ENCODE peak calls at places on chromosomes 7 and 10, in seven cellular contexts. P is T-helper 1 cell, N is iPS DF 6.9, H is small intestine, Q is heart right ventricle, A is bronchial epithelial cell, Y is HEK293T. C is an unnamed sample.

GRCh38 chr10:116960066-116960465 is 44.9 kb downstream of the SHTN1 start:
- DNase-seq in N (no peak), Y (no peak), H (no peak), A (no peak), P (no peak), Q (no peak), C (no peak)

GRCh38 chr10:14839305-14839695 is 1.2 kb downstream of the HSPA14 start:
- DNase-seq in A (peak; percentile 2), H (peak; percentile 43), Y (no peak), Q (no peak), N (no peak), P (no peak), C (no peak)

GRCh38 chr10:132597654-132598053 is 60.1 kb downstream of the INPP5A start:
- DNase-seq in A (no peak), Y (no peak), Q (no peak), N (no peak), P (no peak), H (no peak), C (no peak)

GRCh38 chr10:110269641-110270318 is 34.9 kb downstream of the SMNDC1 start:
- DNase-seq in A (no peak), Q (peak; percentile 57), H (peak; percentile 86), P (no peak), Y (no peak), N (no peak), C (no peak)

GRCh38 chr10:29028486-29028885 is 260.4 kb upstream of the LYZL1 start:
- DNase-seq in H (no peak), A (no peak), P (no peak), Q (no peak), N (no peak), Y (no peak), C (no peak)

GRCh38 chr7:31019509-31019908 is 32.6 kb upstream of the ADCYAP1R1 start:
- DNase-seq in A (no peak), H (no peak), Q (no peak), Y (no peak), N (no peak), P (no peak), C (no peak)

GRCh38 chr7:2870471-2870941 is 26.4 kb upstream of the GNA12 start:
- DNase-seq in P (no peak), Q (peak; percentile 87), A (peak; percentile 76), Y (no peak), H (peak; percentile 44), N (no peak), C (peak; percentile 48)

GRCh38 chr7:18119985-18120384 is 92.3 kb upstream of the PRPS1L1 start:
- DNase-seq in N (no peak), H (no peak), Q (no peak), A (no peak), Y (no peak), P (no peak), C (no peak)

GRCh38 chr10:44569193-44570091 is 184.5 kb upstream of the CXCL12 start:
- DNase-seq in Y (no peak), P (no peak), H (no peak), A (no peak), Q (peak; percentile 35), N (no peak), C (peak; percentile 15)

GRCh38 chr7:98107313-98107691 is 640 bp downstream of the LMTK2 start:
- DNase-seq in A (peak; percentile 11), H (no peak), N (no peak), Q (no peak), Y (peak; percentile 23), P (peak; percentile 15), C (no peak)

GRCh38 chr10:95795602-95796001 is 39.6 kb downstream of the ENTPD1 start:
- DNase-seq in A (peak; percentile 11), Y (no peak), Q (no peak), P (no peak), H (no peak), N (no peak), C (no peak)

GRCh38 chr7:138449580-138449979 is 10.5 kb upstream of the TRIM24 start:
- DNase-seq in H (no peak), Y (peak; percentile 65), A (no peak), Q (no peak), P (no peak), N (no peak), C (no peak)

GRCh38 chr10:72320676-72321247 is 34.0 kb downstream of the DNAJB12 start:
- DNase-seq in H (peak; percentile 54), Q (peak; percentile 76), P (no peak), Y (peak; percentile 50), N (no peak), A (peak; percentile 97), C (peak; percentile 96)

GRCh38 chr10:44975487-44976331 is 2.9 kb downstream of the DEPP1 start:
- DNase-seq in A (peak; percentile 36), Y (no peak), Q (no peak), H (no peak), N (no peak), P (no peak), C (no peak)

C was measured in HFF-Myc.